ENCODE peak calls at places on chromosomes 13 and 19, in eight cellular contexts. E is fibroblast of mammary gland, Y is upper lobe of right lung, A is AG10803, C is astrocyte of the cerebellum, R is neural crest cell, Q is Peyer's patch, U is left ventricle myocardium inferior. I is an unnamed sample.

GRCh38 chr19:7829162-7829520 is 877 bp upstream of the EVI5L start:
- DNase-seq in E (no peak), Y (no peak), A (no peak), C (no peak), R (no peak), Q (no peak), U (no peak), I (no peak)

GRCh38 chr13:44576396-44577235 is 486 bp upstream of the TSC22D1 start:
- DNase-seq in E (no peak), Y (peak; percentile 72), A (no peak), C (no peak), R (peak; percentile 23), Q (peak; percentile 27), U (peak; percentile 25), I (peak; percentile 52)

GRCh38 chr19:51440052-51440451 is 18.2 kb downstream of the SIGLEC8 start:
- DNase-seq in E (no peak), Y (peak; percentile 6), A (no peak), C (no peak), R (no peak), Q (no peak), U (no peak), I (no peak)

GRCh38 chr13:91072511-91072910 is 275.0 kb upstream of the MIR17HG start:
- DNase-seq in E (no peak), Y (no peak), A (no peak), C (no peak), R (no peak), Q (no peak), U (no peak), I (no peak)

GRCh38 chr19:19615086-19615485 is 3.4 kb downstream of the PBX4 start:
- DNase-seq in E (peak; percentile 65), Y (no peak), A (peak; percentile 58), C (no peak), R (no peak), Q (no peak), U (no peak), I (no peak)

GRCh38 chr13:113036401-113036800 is 67.4 kb downstream of the MCF2L start:
- DNase-seq in E (no peak), Y (no peak), A (no peak), C (no peak), R (no peak), Q (no peak), U (no peak), I (no peak)

GRCh38 chr19:40601061-40601973 is at the start of gene LTBP4:
- DNase-seq in E (no peak), Y (peak; percentile 81), A (no peak), C (no peak), R (no peak), Q (no peak), U (peak; percentile 78), I (no peak)

GRCh38 chr13:112105884-112106283 is 38.9 kb downstream of the SOX1 start:
- DNase-seq in E (no peak), Y (no peak), A (no peak), C (no peak), R (peak; percentile 30), Q (no peak), U (no peak), I (no peak)

GRCh38 chr19:42271045-42271419 is 2.0 kb downstream of the CIC start:
- DNase-seq in E (no peak), Y (no peak), A (no peak), C (no peak), R (no peak), Q (no peak), U (no peak), I (no peak)

GRCh38 chr19:38507551-38508127 is 74.1 kb downstream of the RYR1 start:
- DNase-seq in E (no peak), Y (no peak), A (no peak), C (no peak), R (no peak), Q (no peak), U (no peak), I (no peak)

GRCh38 chr19:50333737-50334617 is 4.8 kb upstream of the KCNC3 start:
- DNase-seq in E (no peak), Y (peak; percentile 92), A (no peak), C (peak; percentile 9), R (peak; percentile 83), Q (peak; percentile 66), U (peak; percentile 77), I (peak; percentile 86)

GRCh38 chr13:99422556-99423220 is 78.6 kb upstream of the TM9SF2 start:
- DNase-seq in E (no peak), Y (no peak), A (no peak), C (no peak), R (no peak), Q (no peak), U (no peak), I (no peak)

GRCh38 chr13:66348745-66349720 is 881.1 kb downstream of the PCDH9 start:
- DNase-seq in E (no peak), Y (no peak), A (no peak), C (no peak), R (no peak), Q (no peak), U (peak; percentile 15), I (no peak)

GRCh38 chr13:51562011-51562671 is 22.1 kb upstream of the WDFY2 start:
- DNase-seq in E (no peak), Y (no peak), A (no peak), C (no peak), R (no peak), Q (no peak), U (no peak), I (no peak)

GRCh38 chr19:40284501-40285352 is at the start of gene AKT2:
- DNase-seq in E (peak; percentile 48), Y (no peak), A (peak; percentile 38), C (no peak), R (peak; percentile 81), Q (peak; percentile 63), U (peak; percentile 66), I (no peak)

GRCh38 chr13:34555988-34556387 is 386.1 kb upstream of the NBEA start:
- DNase-seq in E (no peak), Y (no peak), A (no peak), C (no peak), R (no peak), Q (no peak), U (no peak), I (no peak)

GRCh38 chr19:39080431-39080830 is 3.7 kb upstream of the ACP7 start:
- DNase-seq in E (no peak), Y (no peak), A (no peak), C (no peak), R (no peak), Q (no peak), U (no peak), I (no peak)

GRCh38 chr13:89066868-89067466 is 1395.8 kb downstream of the SLITRK5 start:
- DNase-seq in E (peak; percentile 24), Y (no peak), A (peak; percentile 11), C (peak; percentile 53), R (peak; percentile 14), Q (no peak), U (no peak), I (no peak)

GRCh38 chr13:61880576-61881283 is 465.1 kb upstream of the PCDH20 start:
- DNase-seq in E (peak; percentile 3), Y (no peak), A (no peak), C (no peak), R (no peak), Q (no peak), U (no peak), I (no peak)
- TF ChIP-seq CTCF in E (peak; percentile 33), Y (peak; percentile 55), A (peak; percentile 43), C (peak; percentile 54), R (peak; percentile 68), Q (peak; percentile 37), U (peak; percentile 31), I (peak; percentile 56)

DNA sequence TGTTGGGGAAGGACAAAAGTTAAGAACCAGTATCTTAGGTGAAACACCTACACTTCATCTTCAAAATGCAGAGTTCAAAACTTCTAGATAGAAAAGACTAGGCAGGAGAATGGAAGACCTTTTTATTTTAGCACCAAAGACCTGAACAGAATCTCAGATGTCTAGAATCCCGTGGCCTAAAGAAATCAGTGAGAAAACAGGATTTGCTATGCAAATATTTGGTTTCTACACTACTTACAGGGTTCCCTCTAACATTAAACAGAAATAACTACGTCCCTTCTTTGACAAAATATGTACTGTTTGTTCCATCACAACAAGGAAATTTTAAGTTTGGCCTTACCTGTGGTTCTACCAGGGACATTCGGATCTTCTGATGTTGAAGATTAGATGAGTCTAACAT is 21.5 kb downstream of the DIS3 start:
- DNase-seq in E (no peak), Y (no peak), A (no peak), C (no peak), R (no peak), Q (no peak), U (no peak), I (no peak)
- TF ChIP-seq CTCF in E (no peak), Y (no peak), A (no peak), C (no peak), R (no peak), Q (no peak), U (no peak), I (no peak)

GRCh38 chr19:37172368-37173366 is at the start of gene ZNF585A:
- DNase-seq in E (peak; percentile 97), Y (peak; percentile 93), A (peak; percentile 97), C (peak; percentile 95), R (peak; percentile 82), Q (peak; percentile 90), U (peak; percentile 89), I (peak; percentile 94)
- TF ChIP-seq CTCF in E (peak; percentile 27), Y (peak; percentile 44), A (peak; percentile 19), C (peak; percentile 41), R (peak; percentile 28), Q (peak; percentile 14), U (peak; percentile 47), I (peak; percentile 42)

GRCh38 chr19:5109560-5109959 is 140.6 kb downstream of the KDM4B start:
- DNase-seq in E (no peak), Y (no peak), A (no peak), C (no peak), R (no peak), Q (no peak), U (no peak), I (no peak)
- TF ChIP-seq CTCF in E (no peak), Y (no peak), A (no peak), C (no peak), R (peak; percentile 14), Q (no peak), U (no peak), I (no peak)

GRCh38 chr13:33487575-33488243 is 202.2 kb upstream of the STARD13 start:
- DNase-seq in E (peak; percentile 74), Y (no peak), A (peak; percentile 59), C (no peak), R (no peak), Q (no peak), U (no peak), I (no peak)
- TF ChIP-seq CTCF in E (peak; percentile 62), Y (peak; percentile 56), A (peak; percentile 61), C (no peak), R (no peak), Q (peak; percentile 13), U (peak; percentile 60), I (peak; percentile 51)

GRCh38 chr19:4589579-4590410 is 30.3 kb upstream of the SEMA6B start:
- DNase-seq in E (no peak), Y (no peak), A (no peak), C (no peak), R (peak; percentile 47), Q (no peak), U (peak; percentile 41), I (no peak)
- TF ChIP-seq CTCF in E (peak; percentile 31), Y (peak; percentile 21), A (peak; percentile 36), C (peak; percentile 30), R (peak; percentile 61), Q (no peak), U (peak; percentile 57), I (peak; percentile 19)

I was measured in lower lobe of right lung.